ENCODE peak calls at places on chromosomes 1 and 21, in six cellular contexts. A, G, P, B, N and R are unnamed samples. For H3K4me1, the result is how much of the 10 kb centered on the place peaks cover.

GRCh38 chr21:26835027-26835713 is 10.0 kb downstream of the ADAMTS1 start:
- DNase-seq in A (peak), G (peak), P (no peak), B (peak), N (no peak), R (no peak)

GRCh38 chr1:243712890-243713425 is 137.1 kb downstream of the AKT3 start:
- DNase-seq in A (peak), G (no peak), P (no peak), B (no peak), N (no peak), R (no peak)

GRCh38 chr1:186239211-186239610 is 135.8 kb downstream of the TPR start:
- DNase-seq in A (peak), G (no peak), P (no peak), B (no peak), N (no peak), R (no peak)

GRCh38 chr21:26843912-26844257 is 1.3 kb downstream of the ADAMTS1 start:
- DNase-seq in A (peak), G (no peak), P (no peak), B (no peak), N (no peak), R (no peak)

GRCh38 chr21:34333150-34333739 is 30.6 kb upstream of the KCNE2 start:
- DNase-seq in A (peak), G (no peak), P (no peak), B (no peak), N (no peak), R (no peak)

GRCh38 chr1:104702731-104703130 is 953.0 kb downstream of the AMY1C start:
- DNase-seq in A (no peak), G (no peak), P (no peak), B (no peak), N (no peak), R (no peak)

GRCh38 chr1:103424645-103425044 is 100.9 kb upstream of the RNPC3 start:
- DNase-seq in A (no peak), G (no peak), P (no peak), B (no peak), N (no peak), R (no peak)

GRCh38 chr1:227730630-227731151 is 4.4 kb downstream of the JMJD4 start:
- DNase-seq in A (no peak), G (no peak), P (no peak), B (peak), N (no peak), R (no peak)

GRCh38 chr1:157073944-157074685 is 25.5 kb downstream of the ETV3L start:
- DNase-seq in A (peak), G (peak), P (no peak), B (peak), N (peak), R (peak)

GRCh38 chr1:52551476-52552235 is 1.2 kb downstream of the TUT4 start:
- DNase-seq in A (peak), G (no peak), P (no peak), B (no peak), N (peak), R (peak)

GRCh38 chr1:8122160-8122476 is 96.0 kb upstream of the ERRFI1 start:
- DNase-seq in A (peak), G (no peak), P (no peak), B (peak), N (no peak), R (no peak)

GRCh38 chr1:33169290-33170055 is 12.4 kb downstream of the TRIM62 start:
- DNase-seq in A (peak), G (no peak), P (no peak), B (no peak), N (no peak), R (no peak)

GRCh38 chr1:91730781-91731732 is 154.9 kb downstream of the TGFBR3 start:
- DNase-seq in A (peak), G (peak), P (no peak), B (no peak), N (no peak), R (peak)

GRCh38 chr1:230205719-230206198 is 138.7 kb downstream of the GALNT2 start:
- DNase-seq in A (peak), G (no peak), P (no peak), B (no peak), N (no peak), R (no peak)

GRCh38 chr1:78229344-78229743 is 183.6 kb downstream of the GIPC2 start:
- DNase-seq in A (peak), G (no peak), P (no peak), B (no peak), N (no peak), R (no peak)

GRCh38 chr21:46118305-46118870 is 20.5 kb downstream of the COL6A2 start:
- DNase-seq in A (no peak), G (peak), P (no peak), B (peak), N (no peak), R (peak)

GRCh38 chr1:9357958-9358357 is 65.3 kb downstream of the SPSB1 start:
- DNase-seq in A (no peak), G (no peak), P (no peak), B (no peak), N (no peak), R (no peak)

GRCh38 chr1:51203121-51203873 is 32.8 kb upstream of the RNF11 start:
- DNase-seq in A (no peak), G (no peak), P (no peak), B (no peak), N (no peak), R (peak)

GRCh38 chr1:37621326-37621870 is 13.3 kb downstream of the RSPO1 start:
- DNase-seq in A (no peak), G (no peak), P (no peak), B (no peak), N (no peak), R (no peak)

GRCh38 chr1:19648239-19648638 is 4.1 kb downstream of the NBL1 start:
- DNase-seq in A (no peak), G (no peak), P (no peak), B (no peak), N (no peak), R (no peak)

GRCh38 chr1:17494114-17494729 is 45.3 kb upstream of the ARHGEF10L start:
- DNase-seq in A (peak), G (peak), P (peak), B (peak), N (peak), R (peak)

GRCh38 chr1:9861371-9861770 is 37.6 kb upstream of the CLSTN1 start:
- DNase-seq in A (no peak), G (peak), P (no peak), B (no peak), N (peak), R (peak)

GRCh38 chr1:84086189-84086588 is 57.9 kb upstream of the PRKACB start:
- DNase-seq in A (no peak), G (no peak), P (no peak), B (no peak), N (no peak), R (peak)

GRCh38 chr1:205588691-205589445 is 42.9 kb downstream of the ELK4 start:
- DNase-seq in A (peak), G (no peak), P (no peak), B (peak), N (peak), R (peak)

GRCh38 chr1:97895278-97895677 is 25.6 kb downstream of the DPYD start:
- DNase-seq in A (no peak), G (no peak), P (no peak), B (no peak), N (no peak), R (no peak)

GRCh38 chr21:45015469-45015860 is 58.9 kb upstream of the ADARB1 start:
- DNase-seq in A (no peak), G (peak), P (no peak), B (peak), N (no peak), R (no peak)

GRCh38 chr1:113861641-113862040 is 9.9 kb downstream of the PTPN22 start:
- DNase-seq in A (no peak), G (no peak), P (no peak), B (no peak), N (peak), R (no peak)

GRCh38 chr1:108583757-108584156 is 23.9 kb downstream of the EEIG2 start:
- DNase-seq in A (no peak), G (no peak), P (no peak), B (no peak), N (no peak), R (no peak)

GRCh38 chr1:87149166-87150065 is 179.3 kb upstream of the LMO4 start:
- DNase-seq in A (peak), G (no peak), P (no peak), B (no peak), N (no peak), R (peak)

GRCh38 chr1:241156231-241156965 is 200.6 kb downstream of the RGS7 start:
- DNase-seq in A (peak), G (no peak), P (peak), B (no peak), N (no peak), R (no peak)

GRCh38 chr1:177255411-177255810 is 84.7 kb downstream of the BRINP2 start:
- DNase-seq in A (peak), G (no peak), P (peak), B (no peak), N (no peak), R (no peak)

GRCh38 chr1:181485276-181486097 is 2.2 kb downstream of the CACNA1E start:
- DNase-seq in A (no peak), G (no peak), P (no peak), B (no peak), N (no peak), R (no peak)

GRCh38 chr1:181482001-181482430 is 1.3 kb upstream of the CACNA1E start:
- DNase-seq in A (no peak), G (no peak), P (no peak), B (no peak), N (no peak), R (no peak)

GRCh38 chr1:181483561-181484291 is 409 bp downstream of the CACNA1E start:
- DNase-seq in A (no peak), G (no peak), P (no peak), B (no peak), N (no peak), R (no peak)

GRCh38 chr1:181482521-181483083 is 715 bp upstream of the CACNA1E start:
- DNase-seq in A (peak), G (no peak), P (no peak), B (peak), N (no peak), R (no peak)

DNA sequence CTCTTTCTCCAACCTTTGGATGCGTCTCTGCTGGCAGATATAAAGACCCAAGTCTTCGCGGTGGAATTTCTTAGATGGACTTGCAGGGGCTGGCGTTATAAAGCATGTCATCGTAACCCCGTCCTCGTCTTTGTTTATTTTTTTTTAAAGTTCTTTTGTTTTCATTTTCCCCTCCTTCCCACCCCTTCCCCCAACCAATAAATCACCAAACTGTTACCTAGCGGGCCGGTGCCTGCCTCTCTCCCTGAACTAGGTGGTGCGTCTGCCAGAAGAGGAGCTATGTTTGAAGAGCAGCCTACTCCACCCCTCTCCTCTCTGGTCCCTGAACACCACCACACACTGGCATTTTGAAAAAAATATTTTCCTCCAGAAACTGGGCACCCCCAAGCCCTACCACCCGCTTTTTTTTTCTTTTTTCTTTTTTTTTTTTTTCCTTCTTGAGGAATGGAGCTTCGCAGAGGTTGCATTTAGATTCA is at the start of gene CACNA1E:
- DNase-seq in A (no peak), G (no peak), P (no peak), B (no peak), N (no peak), R (no peak)
- H3K4me1 ChIP-seq in A (under half), G (under half), P (under half), B (under half), N (under half), R (under half)

GRCh38 chr1:150807674-150808073 is 386 bp downstream of the CTSK start:
- DNase-seq in A (no peak), G (no peak), P (no peak), B (no peak), N (no peak), R (no peak)

GRCh38 chr1:150808851-150809250 is 791 bp upstream of the CTSK start:
- DNase-seq in A (no peak), G (no peak), P (no peak), B (no peak), N (no peak), R (no peak)

GRCh38 chr1:150808134-150808533 is at the start of gene CTSK:
- DNase-seq in A (no peak), G (no peak), P (no peak), B (no peak), N (no peak), R (no peak)

GRCh38 chr1:150805899-150806298 is 2.2 kb downstream of the CTSK start:
- DNase-seq in A (no peak), G (no peak), P (no peak), B (no peak), N (no peak), R (no peak)

GRCh38 chr1:150807257-150807637 is 813 bp downstream of the CTSK start:
- DNase-seq in A (no peak), G (no peak), P (no peak), B (no peak), N (no peak), R (no peak)
- H3K4me3 ChIP-seq in A (peak), G (peak), P (no peak), B (peak), N (no peak), R (no peak)

GRCh38 chr1:184499626-184500025 is 112.8 kb downstream of the C1orf21 start:
- DNase-seq in A (peak), G (no peak), P (no peak), B (no peak), N (no peak), R (no peak)
- H3K4me1 ChIP-seq in A (under half), G (under half), P (under half), B (under half), N (under half), R (under half)

GRCh38 chr21:36211660-36212512 is 55.3 kb downstream of the DOP1B start:
- DNase-seq in A (peak), G (no peak), P (no peak), B (peak), N (no peak), R (no peak)
- H3K4me3 ChIP-seq in A (no peak), G (no peak), P (no peak), B (no peak), N (no peak), R (no peak)

GRCh38 chr1:161128591-161129420 is 3.7 kb downstream of the DEDD start:
- DNase-seq in A (no peak), G (no peak), P (no peak), B (no peak), N (no peak), R (no peak)

GRCh38 chr1:161131721-161132409 is 602 bp downstream of the DEDD start:
- DNase-seq in A (peak), G (no peak), P (no peak), B (no peak), N (no peak), R (no peak)

GRCh38 chr1:161130266-161130665 is 2.2 kb downstream of the DEDD start:
- DNase-seq in A (no peak), G (no peak), P (no peak), B (no peak), N (no peak), R (no peak)

GRCh38 chr1:161133220-161133740 is 813 bp upstream of the DEDD start:
- DNase-seq in A (no peak), G (no peak), P (no peak), B (no peak), N (no peak), R (no peak)

DNA sequence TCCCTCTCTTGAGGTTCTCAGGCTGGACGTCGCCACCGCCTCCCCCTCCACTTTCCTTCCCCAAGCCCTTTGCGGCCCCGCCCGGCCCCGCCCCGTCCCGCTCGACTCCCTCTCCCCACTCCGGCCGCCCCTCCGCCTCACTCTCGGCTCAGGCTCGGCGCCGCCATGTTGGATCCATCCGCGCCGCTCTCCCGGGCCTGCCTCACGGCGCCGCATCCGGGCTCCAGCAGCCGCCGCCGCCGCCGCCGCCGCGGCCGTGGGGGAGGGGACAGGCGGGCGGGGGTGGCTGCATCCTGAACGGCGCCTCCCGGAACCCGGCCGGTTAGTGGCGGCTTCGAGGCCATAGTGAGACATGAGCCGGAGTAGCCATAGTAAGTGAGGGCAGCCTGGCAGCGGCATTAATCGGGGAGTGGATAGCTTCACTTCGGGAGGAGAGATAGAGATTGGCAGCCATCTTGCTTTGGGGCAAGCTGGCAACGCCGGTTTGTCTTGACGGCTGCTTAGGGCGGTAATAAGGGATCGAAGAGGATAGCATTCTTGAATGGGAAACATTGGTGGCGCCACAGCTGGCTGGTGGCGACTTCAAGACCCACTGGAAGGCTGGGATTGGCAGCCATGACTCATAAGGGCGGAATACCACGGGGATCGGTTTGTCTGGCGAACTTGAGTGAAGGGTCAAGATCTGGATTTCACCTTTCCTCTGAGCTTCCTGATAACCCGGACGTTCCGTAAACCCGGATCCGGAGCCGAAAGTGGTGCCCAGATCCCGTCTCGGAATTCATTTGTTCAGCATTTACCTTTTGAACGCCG is at the start of gene DEDD:
- DNase-seq in A (peak), G (peak), P (peak), B (peak), N (peak), R (peak)
- H3K4me1 ChIP-seq in A (under half), G (under half), P (under half), B (under half), N (under half), R (under half)

DNA sequence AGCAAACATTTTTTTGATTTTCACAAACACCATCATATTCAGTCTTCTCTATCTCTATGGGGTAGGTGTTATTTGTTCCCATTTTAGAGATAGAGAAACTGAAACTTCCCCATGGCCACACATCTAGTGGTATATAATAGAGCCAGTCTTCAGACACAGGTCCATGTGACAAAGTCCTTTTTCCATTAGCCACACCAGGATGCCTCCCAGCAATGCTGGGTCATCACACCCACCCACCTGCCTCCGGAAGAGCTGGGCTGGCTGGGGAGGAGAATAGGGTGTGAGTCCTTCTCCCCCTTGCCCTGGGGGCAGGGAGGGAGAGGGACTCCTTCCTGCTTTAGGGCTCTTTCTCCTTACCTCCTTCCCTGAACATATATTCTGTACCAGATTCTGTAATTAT is 29.8 kb downstream of the SOX13 start:
- DNase-seq in A (peak), G (no peak), P (no peak), B (no peak), N (no peak), R (no peak)
- H3K4me3 ChIP-seq in A (no peak), G (no peak), P (no peak), B (no peak), N (no peak), R (no peak)

GRCh38 chr1:234586304-234586703 is 23.7 kb downstream of the IRF2BP2 start:
- DNase-seq in A (no peak), G (no peak), P (no peak), B (no peak), N (no peak), R (no peak)
- H3K4me1 ChIP-seq in A (under half), G (under half), P (under half), B (under half), N (under half), R (under half)

GRCh38 chr1:207822602-207823451 is 71.0 kb downstream of the CD46 start:
- DNase-seq in A (no peak), G (peak), P (no peak), B (peak), N (peak), R (peak)

GRCh38 chr1:207818971-207819451 is 67.2 kb downstream of the CD46 start:
- DNase-seq in A (peak), G (peak), P (no peak), B (no peak), N (no peak), R (no peak)

GRCh38 chr1:207822124-207822601 is 70.3 kb downstream of the CD46 start:
- DNase-seq in A (no peak), G (peak), P (no peak), B (no peak), N (peak), R (no peak)

GRCh38 chr1:207821464-207822045 is 69.7 kb downstream of the CD46 start:
- DNase-seq in A (no peak), G (no peak), P (no peak), B (no peak), N (no peak), R (no peak)

GRCh38 chr1:207820568-207821463 is 69.0 kb downstream of the CD46 start:
- DNase-seq in A (no peak), G (no peak), P (no peak), B (no peak), N (no peak), R (no peak)
- H3K4me3 ChIP-seq in A (no peak), G (peak), P (no peak), B (peak), N (peak), R (no peak)